ENCODE peak calls at places on chromosome 1, in five cellular contexts. C is GM23248, F is HCT116, H is mammary epithelial cell, P is H9. D is an unnamed sample.

GRCh38 chr1:111541721-111542120 is 38.3 kb upstream of the ADORA3 start:
- DNase-seq in C (peak), F (no peak), P (no peak), H (peak), D (peak)

GRCh38 chr1:38831753-38832734 is 27.5 kb downstream of the RRAGC start:
- DNase-seq in H (no peak), F (no peak), C (peak), P (no peak), D (no peak)

GRCh38 chr1:225877570-225877969 is 4.6 kb downstream of the TMEM63A start:
- DNase-seq in H (no peak), P (peak), F (no peak), C (peak), D (peak)

GRCh38 chr1:30316056-30316455 is 407.3 kb downstream of the MATN1 start:
- DNase-seq in F (no peak), P (no peak), H (no peak), C (no peak), D (no peak)

GRCh38 chr1:1836119-1836518 is 54.8 kb downstream of the GNB1 start:
- DNase-seq in F (no peak), C (no peak), P (no peak), H (no peak), D (no peak)

GRCh38 chr1:3678361-3679097 is 26.2 kb downstream of the TP73 start:
- DNase-seq in C (no peak), P (peak), F (no peak), H (no peak), D (no peak)

GRCh38 chr1:58584082-58584895 is 7.2 kb upstream of the TACSTD2 start:
- DNase-seq in F (peak), P (no peak), H (peak), C (peak), D (peak)

GRCh38 chr1:30698401-30698981 is 24.9 kb downstream of the MATN1 start:
- DNase-seq in P (no peak), H (no peak), F (no peak), C (no peak), D (no peak)

GRCh38 chr1:113073457-113073950 is 506 bp downstream of the LRIG2 start:
- DNase-seq in H (no peak), C (peak), P (peak), F (no peak), D (peak)

GRCh38 chr1:84348240-84348555 is 46.7 kb downstream of the SAMD13 start:
- DNase-seq in P (no peak), F (peak), H (peak), C (peak), D (peak)

GRCh38 chr1:163166886-163167555 is 35.7 kb downstream of the RGS5 start:
- DNase-seq in F (no peak), P (no peak), C (peak), H (no peak), D (no peak)

GRCh38 chr1:223129229-223129851 is 13.7 kb downstream of the TLR5 start:
- DNase-seq in P (peak), F (no peak), C (peak), H (no peak), D (peak)

GRCh38 chr1:159197767-159198557 is 6.7 kb upstream of the ACKR1 start:
- DNase-seq in P (peak), F (peak), C (peak), H (peak), D (peak)

GRCh38 chr1:86925742-86926141 is 11.3 kb downstream of the HS2ST1 start:
- DNase-seq in F (no peak), H (no peak), C (no peak), P (no peak), D (no peak)

GRCh38 chr1:22123901-22124404 is 18.9 kb downstream of the WNT4 start:
- DNase-seq in C (no peak), H (no peak), F (no peak), P (no peak), D (no peak)

GRCh38 chr1:70910013-70910412 is 137.6 kb downstream of the PTGER3 start:
- DNase-seq in H (no peak), P (no peak), C (no peak), F (no peak), D (no peak)

GRCh38 chr1:55716610-55717009 is 501.4 kb upstream of the USP24 start:
- DNase-seq in F (no peak), H (peak), C (peak), P (no peak), D (peak)

GRCh38 chr1:227934476-227935313 is 13.0 kb downstream of the WNT9A start:
- DNase-seq in F (peak), C (peak), H (peak), P (no peak), D (peak)

GRCh38 chr1:223352944-223353343 is 11.0 kb downstream of the SUSD4 start:
- DNase-seq in H (no peak), P (no peak), F (no peak), C (no peak), D (no peak)

GRCh38 chr1:23524163-23524562 is 6.9 kb downstream of the E2F2 start:
- DNase-seq in P (no peak), F (no peak), C (no peak), H (no peak), D (no peak)
- H3K4me2 ChIP-seq in P (no peak), F (no peak), C (no peak), H (no peak), D (no peak)

DNA sequence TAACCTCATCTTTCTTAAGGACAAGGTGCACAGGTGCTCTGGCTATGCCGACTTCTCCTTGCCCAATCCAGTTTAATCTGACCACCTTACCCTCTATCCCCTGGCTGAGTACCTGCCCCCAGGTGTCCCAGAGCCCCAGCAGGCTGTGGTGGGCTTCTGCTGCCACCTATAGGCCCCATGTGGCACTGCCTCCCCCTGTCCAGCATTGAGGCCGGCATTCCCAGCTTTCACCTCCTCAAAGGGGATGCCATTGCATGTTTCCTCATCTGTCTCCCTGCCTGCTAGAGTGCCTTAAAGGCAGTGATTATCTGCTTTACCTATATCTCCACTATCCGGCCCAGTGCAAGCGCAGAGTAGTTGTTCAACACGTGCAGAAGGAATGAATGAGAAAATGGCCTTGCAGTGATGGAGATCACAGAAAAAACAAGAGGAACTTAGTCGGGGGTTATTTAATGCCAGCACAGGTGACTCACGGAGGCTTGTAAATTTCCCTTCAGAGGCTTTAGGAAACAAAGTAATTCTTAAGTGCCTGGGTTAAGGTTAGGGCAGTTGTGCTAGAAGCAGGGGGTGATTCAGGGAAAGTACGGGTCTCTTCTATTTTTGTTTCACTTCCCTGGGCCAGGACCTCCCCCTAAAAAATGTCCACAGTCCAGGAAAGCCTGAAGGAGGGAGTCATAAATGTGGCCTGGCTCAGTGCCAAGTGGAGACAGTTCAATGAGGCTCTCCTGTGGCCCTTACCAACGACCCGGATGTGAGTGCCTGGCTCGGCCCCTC is 131.8 kb upstream of the NGF start:
- DNase-seq in H (peak), C (peak), F (peak), P (peak), D (peak)
- H3K4me2 ChIP-seq in H (peak), C (no peak), F (peak), P (no peak), D (no peak)

GRCh38 chr1:63770381-63770780 is 3.4 kb upstream of the ROR1 start:
- DNase-seq in F (no peak), H (no peak), C (no peak), P (no peak), D (no peak)

GRCh38 chr1:63773496-63773814 is 362 bp upstream of the ROR1 start:
- DNase-seq in P (no peak), H (no peak), F (no peak), C (no peak), D (no peak)

GRCh38 chr1:63773815-63774616 is at the start of gene ROR1:
- DNase-seq in P (peak), H (peak), F (peak), C (peak), D (peak)

GRCh38 chr1:63772876-63773275 is 941 bp upstream of the ROR1 start:
- DNase-seq in P (no peak), F (no peak), H (no peak), C (no peak), D (no peak)

DNA sequence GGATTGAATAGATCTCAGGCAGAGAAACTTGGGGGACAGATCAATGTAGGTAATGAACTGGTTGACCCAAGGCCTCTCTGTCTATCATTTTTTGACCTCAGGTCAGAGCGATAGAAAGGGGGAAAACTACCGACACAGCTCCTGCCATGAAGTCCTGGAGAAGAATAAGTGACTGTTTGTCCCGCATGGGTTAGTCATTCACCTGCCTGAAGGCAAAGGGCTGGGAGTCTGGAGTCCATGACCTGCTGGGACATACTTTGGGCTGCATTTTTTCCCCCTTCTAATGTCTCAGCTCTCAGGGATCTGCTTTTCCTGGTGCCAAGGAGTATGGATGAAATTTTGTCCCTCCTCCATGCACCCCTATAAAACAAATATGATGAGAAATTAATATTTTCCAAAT is 1.6 kb upstream of the ROR1 start:
- DNase-seq in H (peak), P (no peak), C (no peak), F (no peak), D (no peak)
- H3K4me2 ChIP-seq in H (no peak), P (no peak), C (no peak), F (no peak), D (no peak)

GRCh38 chr1:74579425-74579824 is 67.0 kb upstream of the LRRC53 start:
- DNase-seq in C (no peak), P (no peak), H (no peak), F (no peak), D (no peak)
- H3K4me2 ChIP-seq in C (no peak), P (no peak), H (no peak), F (no peak), D (no peak)

GRCh38 chr1:116359871-116360270 is 13.2 kb upstream of the ATP1A1 start:
- DNase-seq in H (no peak), F (no peak), P (no peak), C (no peak), D (no peak)

GRCh38 chr1:116360435-116361173 is 12.4 kb upstream of the ATP1A1 start:
- DNase-seq in C (peak), F (no peak), P (no peak), H (no peak), D (peak)

GRCh38 chr1:116357487-116357886 is 15.6 kb upstream of the ATP1A1 start:
- DNase-seq in P (no peak), H (no peak), F (no peak), C (no peak), D (no peak)

GRCh38 chr1:116361648-116362047 is 11.4 kb upstream of the ATP1A1 start:
- DNase-seq in P (no peak), H (no peak), F (no peak), C (no peak), D (no peak)

DNA sequence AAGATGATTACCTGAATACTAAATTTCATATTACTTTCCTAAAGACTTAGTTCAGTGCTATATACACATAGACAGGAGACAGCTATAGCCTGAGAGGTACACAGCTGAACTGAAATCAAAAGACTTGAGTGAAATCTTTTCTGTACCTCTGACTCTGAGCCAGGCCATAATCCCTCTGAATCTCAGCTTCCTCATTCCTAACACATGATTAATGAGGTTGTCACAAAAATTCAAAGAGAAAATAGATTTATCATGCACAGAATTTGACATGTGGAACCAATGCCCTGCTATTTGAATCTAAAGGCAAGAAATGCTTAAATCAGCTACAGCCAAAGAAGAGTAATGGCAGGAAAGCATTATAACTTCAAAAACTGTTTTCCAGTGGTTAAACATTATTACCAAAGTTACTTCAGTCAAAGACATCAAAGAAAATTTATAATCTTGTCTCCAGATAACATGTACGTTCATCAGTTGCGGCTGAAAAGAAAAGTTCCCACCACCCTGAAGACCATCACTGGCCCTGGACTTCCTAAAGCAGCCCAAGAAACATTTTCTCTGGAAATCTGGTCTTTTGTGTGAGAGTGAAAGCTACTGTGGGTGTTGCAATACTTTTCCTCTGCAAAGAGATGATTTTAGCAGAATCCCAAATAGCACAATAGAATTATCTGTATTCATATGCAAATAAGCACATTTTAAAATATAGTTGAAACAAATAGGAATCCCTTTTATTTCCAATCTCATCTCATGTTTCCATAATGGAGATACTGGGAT is 13.8 kb upstream of the ATP1A1 start:
- DNase-seq in H (peak), F (no peak), P (no peak), C (peak), D (peak)
- H3K4me2 ChIP-seq in H (peak), F (peak), P (no peak), C (no peak), D (no peak)

DNA sequence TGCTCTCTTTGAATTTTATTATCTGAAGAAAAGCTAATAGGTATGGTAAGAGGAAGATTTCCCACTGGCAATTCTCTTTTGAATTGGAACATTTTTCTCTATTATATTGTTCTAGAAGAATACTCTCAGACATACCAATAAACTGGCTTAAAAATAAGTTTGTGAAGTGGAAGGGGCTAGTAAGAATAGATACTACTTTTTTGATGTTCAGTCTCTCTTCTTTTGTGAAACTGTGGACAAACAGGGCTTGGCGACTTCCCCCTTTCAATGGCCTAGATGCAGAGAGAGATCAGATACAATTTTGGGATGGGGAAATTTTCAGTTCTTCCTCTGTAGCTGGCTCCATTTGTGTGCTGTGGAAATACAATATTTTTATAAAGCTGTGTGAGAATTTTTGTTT is 2.5 kb downstream of the PBX1 start:
- DNase-seq in P (no peak), C (peak), F (no peak), H (peak), D (peak)
- H3K4me2 ChIP-seq in P (peak), C (peak), F (no peak), H (peak), D (peak)

DNA sequence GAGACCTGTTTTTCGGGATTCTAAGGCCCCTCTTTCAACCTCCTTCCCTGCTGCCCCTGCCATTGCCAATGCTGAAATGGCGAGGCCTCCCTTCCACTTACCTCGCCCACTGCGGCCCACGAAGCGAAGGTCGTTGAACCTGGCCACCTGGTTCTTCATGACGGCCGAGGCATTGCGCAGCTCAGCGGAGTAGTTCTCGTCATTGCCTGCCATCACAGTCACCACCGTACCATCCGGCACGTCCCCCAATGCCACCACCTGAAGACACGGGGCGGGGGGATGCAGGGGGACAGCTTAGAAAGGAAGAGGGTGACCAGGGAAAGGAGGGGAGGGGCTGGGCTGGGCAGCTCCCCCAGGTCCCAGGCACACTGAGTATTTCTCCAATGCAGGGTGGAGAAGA is 2.6 kb downstream of the RUNX3 start:
- DNase-seq in H (no peak), F (no peak), C (no peak), P (no peak), D (no peak)
- H3K4me2 ChIP-seq in H (no peak), F (no peak), C (no peak), P (peak), D (no peak)

D was measured in fibroblast of lung.